ENCODE peak calls at places on chromosome 10, in six cellular contexts. E is OCI-LY7, T is fibroblast of mammary gland, S is mucosa of descending colon, B is iPS-NIHi11, F is NCI-H446 treated with DMSO at 0.1 percent for 48 hours. D is an unnamed sample.

GRCh38 chr10:122210481-122211265 is 60.4 kb upstream of the BTBD16 start:
- DNase-seq in E (no peak), T (no peak), S (no peak), B (no peak), F (no peak), D (no peak)

GRCh38 chr10:81018898-81019890 is 481.5 kb downstream of the SH2D4B start:
- DNase-seq in E (peak), T (peak), S (no peak), B (peak), F (peak), D (peak)

GRCh38 chr10:111057006-111057405 is 19.8 kb upstream of the ADRA2A start:
- DNase-seq in E (no peak), T (no peak), S (no peak), B (no peak), F (no peak), D (no peak)

GRCh38 chr10:100076750-100077149 is 4.9 kb downstream of the CPN1 start:
- DNase-seq in E (no peak), T (no peak), S (no peak), B (no peak), F (no peak), D (no peak)

GRCh38 chr10:63520463-63521388 is 475 bp upstream of the REEP3 start:
- DNase-seq in E (peak), T (peak), S (peak), B (peak), F (peak), D (peak)

GRCh38 chr10:3526721-3527120 is 258.3 kb downstream of the KLF6 start:
- DNase-seq in E (no peak), T (peak), S (no peak), B (no peak), F (no peak), D (no peak)

GRCh38 chr10:133130602-133131001 is 29.4 kb upstream of the KNDC1 start:
- DNase-seq in E (no peak), T (no peak), S (no peak), B (no peak), F (no peak), D (no peak)

GRCh38 chr10:27088263-27089044 is 11.8 kb downstream of the ANKRD26 start:
- DNase-seq in E (no peak), T (no peak), S (no peak), B (no peak), F (no peak), D (no peak)

GRCh38 chr10:5564537-5565204 is 39.9 kb downstream of the CALML3 start:
- DNase-seq in E (no peak), T (no peak), S (no peak), B (no peak), F (no peak), D (peak)

GRCh38 chr10:114458955-114459354 is 54.7 kb upstream of the AFAP1L2 start:
- DNase-seq in E (peak), T (peak), S (peak), B (peak), F (no peak), D (peak)

GRCh38 chr10:26029858-26030257 is 95.8 kb downstream of the MYO3A start:
- DNase-seq in E (no peak), T (no peak), S (no peak), B (no peak), F (no peak), D (no peak)

GRCh38 chr10:61456095-61456789 is 3.1 kb upstream of the TMEM26 start:
- DNase-seq in E (no peak), T (no peak), S (no peak), B (no peak), F (no peak), D (no peak)

GRCh38 chr10:132351611-132352010 is 19.6 kb downstream of the LRRC27 start:
- DNase-seq in E (peak), T (no peak), S (no peak), B (no peak), F (no peak), D (no peak)

GRCh38 chr10:49074836-49075235 is 40.5 kb downstream of the VSTM4 start:
- DNase-seq in E (no peak), T (no peak), S (no peak), B (no peak), F (no peak), D (no peak)

GRCh38 chr10:98301664-98302319 is 33.8 kb upstream of the LOXL4 start:
- DNase-seq in E (no peak), T (no peak), S (no peak), B (no peak), F (peak), D (no peak)

GRCh38 chr10:109866168-109866994 is 56.9 kb downstream of the XPNPEP1 start:
- DNase-seq in E (peak), T (peak), S (no peak), B (peak), F (no peak), D (no peak)

GRCh38 chr10:34628174-34628802 is 186.8 kb downstream of the PARD3 start:
- DNase-seq in E (no peak), T (peak), S (peak), B (no peak), F (no peak), D (peak)

GRCh38 chr10:12656518-12657142 is 307.3 kb downstream of the CAMK1D start:
- DNase-seq in E (peak), T (peak), S (no peak), B (peak), F (peak), D (no peak)

GRCh38 chr10:105797234-105797890 is 1156.3 kb downstream of the SORCS3 start:
- DNase-seq in E (peak), T (peak), S (no peak), B (peak), F (no peak), D (no peak)

GRCh38 chr10:45596556-45596955 is 76.0 kb downstream of the ZFAND4 start:
- DNase-seq in E (no peak), T (no peak), S (no peak), B (no peak), F (no peak), D (no peak)

GRCh38 chr10:90420637-90421318 is 437.1 kb downstream of the HTR7 start:
- DNase-seq in E (no peak), T (no peak), S (no peak), B (no peak), F (no peak), D (no peak)

GRCh38 chr10:116324951-116325635 is 845 bp downstream of the CCDC172 start:
- DNase-seq in E (no peak), T (no peak), S (no peak), B (peak), F (no peak), D (no peak)

GRCh38 chr10:63388421-63389031 is 77.3 kb downstream of the JMJD1C start:
- DNase-seq in E (no peak), T (no peak), S (no peak), B (no peak), F (no peak), D (no peak)

GRCh38 chr10:60384708-60385398 is 4.8 kb downstream of the ANK3 start:
- DNase-seq in E (no peak), T (peak), S (no peak), B (peak), F (peak), D (no peak)

GRCh38 chr10:50392426-50392825 is 141.1 kb upstream of the ASAH2 start:
- DNase-seq in E (no peak), T (no peak), S (no peak), B (no peak), F (no peak), D (no peak)

GRCh38 chr10:18401416-18402195 is 249.8 kb downstream of the NSUN6 start:
- DNase-seq in E (no peak), T (no peak), S (no peak), B (no peak), F (no peak), D (no peak)

GRCh38 chr10:97321807-97322195 is 2.7 kb downstream of the FRAT1 start:
- DNase-seq in E (no peak), T (no peak), S (no peak), B (no peak), F (no peak), D (no peak)

GRCh38 chr10:129678186-129678585 is 211.1 kb downstream of the MGMT start:
- DNase-seq in E (no peak), T (no peak), S (no peak), B (no peak), F (no peak), D (no peak)

GRCh38 chr10:28463676-28464395 is 69.1 kb upstream of the WAC start:
- DNase-seq in E (no peak), T (no peak), S (peak), B (no peak), F (no peak), D (peak)

GRCh38 chr10:61283066-61283465 is 170.1 kb downstream of the TMEM26 start:
- DNase-seq in E (no peak), T (peak), S (no peak), B (no peak), F (no peak), D (no peak)

GRCh38 chr10:4391683-4392082 is 434.3 kb upstream of the AKR1E2 start:
- DNase-seq in E (peak), T (peak), S (no peak), B (peak), F (no peak), D (no peak)

D was measured in left colon.